ENCODE peak calls at places on chromosomes 4 and X, in four cellular contexts. K, A, C and I are unnamed samples.

GRCh38 chr4:168731006-168731636 is 234.3 kb downstream of the PALLD start:
- DNase-seq in K (no peak), C (no peak), A (no peak), I (no peak)

GRCh38 chrX:103253608-103254007 is 1.3 kb downstream of the TCEAL8 start:
- DNase-seq in K (no peak), C (no peak), A (no peak), I (no peak)

GRCh38 chr4:129364747-129365452 is 268.9 kb downstream of the C4orf33 start:
- DNase-seq in A (no peak), K (no peak), C (no peak), I (no peak)

GRCh38 chr4:1757836-1758235 is 35.3 kb upstream of the FGFR3 start:
- DNase-seq in K (no peak), C (no peak), A (no peak), I (no peak)

GRCh38 chrX:108224727-108225455 is 133.3 kb downstream of the ATG4A start:
- DNase-seq in A (no peak), C (peak; percentile 45), K (no peak), I (no peak)

GRCh38 chr4:160353548-160353947 is 1250.7 kb downstream of the RAPGEF2 start:
- DNase-seq in A (no peak), K (no peak), C (no peak), I (no peak)

GRCh38 chrX:39442332-39442731 is 641.1 kb downstream of the MID1IP1 start:
- DNase-seq in K (no peak), C (no peak), A (no peak), I (no peak)

GRCh38 chr4:2806392-2807355 is 13.8 kb downstream of the SH3BP2 start:
- DNase-seq in C (no peak), K (no peak), A (peak; percentile 77), I (no peak)

GRCh38 chr4:1746919-1747602 is 25.7 kb downstream of the TACC3 start:
- DNase-seq in K (no peak), A (no peak), C (no peak), I (no peak)

GRCh38 chr4:146096374-146096773 is 79.1 kb upstream of the LSM6 start:
- DNase-seq in C (no peak), A (no peak), K (no peak), I (no peak)

GRCh38 chr4:76732246-76732645 is 165.7 kb downstream of the SOWAHB start:
- DNase-seq in A (no peak), K (no peak), C (peak; percentile 6), I (no peak)

GRCh38 chr4:187380181-187380581 is 615.4 kb upstream of the ZFP42 start:
- DNase-seq in C (no peak), K (no peak), A (no peak), I (no peak)

GRCh38 chr4:90537491-90537890 is 410.3 kb downstream of the CCSER1 start:
- DNase-seq in K (no peak), C (no peak), A (no peak), I (no peak)

GRCh38 chr4:173468314-173468713 is 61.7 kb downstream of the HAND2 start:
- DNase-seq in C (no peak), K (no peak), A (no peak), I (no peak)

GRCh38 chr4:3870567-3870962 is 104.4 kb downstream of the ADRA2C start:
- DNase-seq in C (no peak), A (no peak), K (no peak), I (no peak)

GRCh38 chr4:143251348-143251747 is 66.6 kb downstream of the USP38 start:
- DNase-seq in C (no peak), A (no peak), K (no peak), I (no peak)

GRCh38 chrX:97126020-97126419 is 242.3 kb downstream of the RPA4 start:
- DNase-seq in A (no peak), K (no peak), C (no peak), I (no peak)

GRCh38 chr4:175590205-175590604 is 221.9 kb downstream of the GPM6A start:
- DNase-seq in K (no peak), C (no peak), A (no peak), I (no peak)

GRCh38 chr4:140286503-140286902 is 86.9 kb upstream of the SCOC start:
- DNase-seq in K (no peak), C (no peak), A (no peak), I (no peak)

GRCh38 chr4:111450867-111451266 is 694.4 kb upstream of the FAM241A start:
- DNase-seq in K (no peak), C (no peak), A (no peak), I (no peak)

GRCh38 chrX:31580726-31581125 is 508.9 kb upstream of the FTHL17 start:
- DNase-seq in C (no peak), K (no peak), A (no peak), I (no peak)

GRCh38 chr4:74375824-74376426 is 11.0 kb downstream of the EREG start:
- DNase-seq in A (no peak), C (no peak), K (no peak), I (no peak)

GRCh38 chr4:181909368-181909767 is 333.8 kb upstream of the TENM3 start:
- DNase-seq in K (no peak), C (no peak), A (no peak), I (no peak)

GRCh38 chr4:7808752-7809151 is 130.9 kb downstream of the AFAP1 start:
- DNase-seq in A (no peak), K (no peak), C (no peak), I (no peak)

GRCh38 chr4:88938138-88938537 is 118.8 kb downstream of the FAM13A start:
- DNase-seq in A (no peak), K (no peak), C (peak; percentile 1), I (no peak)

GRCh38 chr4:152109585-152110509 is 349.0 kb upstream of the GATB start:
- DNase-seq in C (no peak), K (no peak), A (no peak), I (no peak)

GRCh38 chrX:39721570-39722279 is 376.0 kb downstream of the BCOR start:
- DNase-seq in C (no peak), A (no peak), K (no peak), I (no peak)

GRCh38 chr4:85603437-85604336 is 128.7 kb downstream of the ARHGAP24 start:
- DNase-seq in C (no peak), K (no peak), A (no peak), I (no peak)

GRCh38 chr4:23614284-23614892 is 275.5 kb downstream of the PPARGC1A start:
- DNase-seq in A (no peak), C (peak; percentile 54), K (no peak), I (no peak)

GRCh38 chr4:16896871-16897270 is 1.6 kb downstream of the LDB2 start:
- DNase-seq in C (no peak), K (no peak), A (no peak), I (no peak)

GRCh38 chr4:164931551-164932324 is 45.7 kb downstream of the TRIM61 start:
- DNase-seq in K (no peak), C (no peak), A (no peak), I (no peak)

GRCh38 chrX:107731831-107732502 is 43.6 kb downstream of the TSC22D3 start:
- DNase-seq in A (peak; percentile 66), K (no peak), C (no peak), I (no peak)

GRCh38 chrX:56233682-56234081 is 1.5 kb downstream of the KLF8 start:
- DNase-seq in C (no peak), A (peak; percentile 55), K (no peak), I (no peak)

GRCh38 chr4:108611360-108611759 is 9.0 kb upstream of the RPL34 start:
- DNase-seq in A (no peak), K (no peak), C (no peak), I (no peak)

GRCh38 chr4:113328514-113328913 is 279.1 kb downstream of the ANK2 start:
- DNase-seq in C (no peak), K (no peak), A (no peak), I (no peak)

GRCh38 chr4:142126890-142127497 is 490.6 kb downstream of the IL15 start:
- DNase-seq in K (no peak), A (peak; percentile 60), C (peak; percentile 22), I (peak; percentile 67)

GRCh38 chr4:156971168-156971601 is 414 bp downstream of the PDGFC start:
- DNase-seq in A (no peak), C (peak; percentile 34), K (no peak), I (no peak)